ENCODE peak calls at places on chromosome 19, in eight cellular contexts. Q is pancreas, V is uterus, Z is fibroblast of lung, O is GM12865, I is astrocyte, X is tibial artery, K is psoas muscle. U is an unnamed sample.

GRCh38 chr19:39325778-39326680 is 5.4 kb upstream of the LRFN1 start:
- DNase-seq in Q (no peak), V (no peak), Z (no peak), O (no peak), I (no peak), X (peak), K (no peak), U (peak)

GRCh38 chr19:4909897-4910593 is 744 bp downstream of the UHRF1 start:
- DNase-seq in Q (peak), V (peak), Z (peak), O (peak), I (peak), X (peak), K (peak), U (peak)

GRCh38 chr19:16316506-16316882 is 8.1 kb upstream of the KLF2 start:
- DNase-seq in Q (no peak), V (no peak), Z (no peak), O (no peak), I (no peak), X (no peak), K (no peak), U (no peak)

GRCh38 chr19:13207237-13208130 is 57.3 kb downstream of the IER2 start:
- DNase-seq in Q (no peak), V (peak), Z (no peak), O (peak), I (no peak), X (no peak), K (peak), U (peak)

GRCh38 chr19:2294377-2295335 is 12.7 kb upstream of the PEAK3 start:
- DNase-seq in Q (no peak), V (peak), Z (peak), O (no peak), I (peak), X (peak), K (no peak), U (peak)

GRCh38 chr19:12994701-12995595 is at the start of gene NFIX:
- DNase-seq in Q (peak), V (peak), Z (peak), O (peak), I (no peak), X (peak), K (peak), U (no peak)

GRCh38 chr19:55528030-55528801 is 8.7 kb downstream of the SBK2 start:
- DNase-seq in Q (no peak), V (no peak), Z (no peak), O (no peak), I (no peak), X (no peak), K (no peak), U (no peak)

GRCh38 chr19:33473644-33474305 is 47.8 kb downstream of the PEPD start:
- DNase-seq in Q (peak), V (no peak), Z (peak), O (no peak), I (peak), X (peak), K (no peak), U (peak)

GRCh38 chr19:6045108-6045507 is 65.2 kb downstream of the RFX2 start:
- DNase-seq in Q (no peak), V (peak), Z (no peak), O (no peak), I (no peak), X (peak), K (no peak), U (no peak)

GRCh38 chr19:38701455-38702063 is 42.7 kb downstream of the CAPN12 start:
- DNase-seq in Q (no peak), V (no peak), Z (peak), O (no peak), I (no peak), X (peak), K (no peak), U (no peak)

GRCh38 chr19:43639507-43640423 is at the start of gene CADM4:
- DNase-seq in Q (peak), V (peak), Z (no peak), O (no peak), I (no peak), X (no peak), K (peak), U (no peak)

GRCh38 chr19:47067215-47067847 is 18.9 kb upstream of the TMEM160 start:
- DNase-seq in Q (peak), V (no peak), Z (no peak), O (no peak), I (no peak), X (no peak), K (no peak), U (no peak)

GRCh38 chr19:6060600-6061391 is 49.5 kb downstream of the RFX2 start:
- DNase-seq in Q (no peak), V (peak), Z (peak), O (no peak), I (peak), X (peak), K (peak), U (peak)

GRCh38 chr19:20928371-20928770 is 5.3 kb downstream of the ZNF85 start:
- DNase-seq in Q (no peak), V (no peak), Z (peak), O (no peak), I (peak), X (no peak), K (no peak), U (peak)

GRCh38 chr19:16067205-16067938 is 8.9 kb upstream of the TPM4 start:
- DNase-seq in Q (no peak), V (peak), Z (peak), O (no peak), I (peak), X (peak), K (peak), U (peak)

GRCh38 chr19:15640294-15640903 is at the start of gene CYP4F3:
- DNase-seq in Q (peak), V (peak), Z (no peak), O (no peak), I (no peak), X (no peak), K (peak), U (no peak)

GRCh38 chr19:10299545-10300458 is 9.8 kb downstream of the ZGLP1 start:
- DNase-seq in Q (no peak), V (no peak), Z (no peak), O (no peak), I (no peak), X (no peak), K (no peak), U (no peak)

GRCh38 chr19:14957464-14957863 is 16.2 kb downstream of the OR7C2 start:
- DNase-seq in Q (no peak), V (no peak), Z (no peak), O (no peak), I (no peak), X (no peak), K (no peak), U (no peak)

GRCh38 chr19:17659996-17660395 is 28.2 kb downstream of the UNC13A start:
- DNase-seq in Q (peak), V (no peak), Z (no peak), O (no peak), I (no peak), X (no peak), K (no peak), U (no peak)

GRCh38 chr19:56720281-56720680 is 48.7 kb upstream of the ZNF835 start:
- DNase-seq in Q (no peak), V (peak), Z (no peak), O (no peak), I (no peak), X (no peak), K (peak), U (no peak)

DNA sequence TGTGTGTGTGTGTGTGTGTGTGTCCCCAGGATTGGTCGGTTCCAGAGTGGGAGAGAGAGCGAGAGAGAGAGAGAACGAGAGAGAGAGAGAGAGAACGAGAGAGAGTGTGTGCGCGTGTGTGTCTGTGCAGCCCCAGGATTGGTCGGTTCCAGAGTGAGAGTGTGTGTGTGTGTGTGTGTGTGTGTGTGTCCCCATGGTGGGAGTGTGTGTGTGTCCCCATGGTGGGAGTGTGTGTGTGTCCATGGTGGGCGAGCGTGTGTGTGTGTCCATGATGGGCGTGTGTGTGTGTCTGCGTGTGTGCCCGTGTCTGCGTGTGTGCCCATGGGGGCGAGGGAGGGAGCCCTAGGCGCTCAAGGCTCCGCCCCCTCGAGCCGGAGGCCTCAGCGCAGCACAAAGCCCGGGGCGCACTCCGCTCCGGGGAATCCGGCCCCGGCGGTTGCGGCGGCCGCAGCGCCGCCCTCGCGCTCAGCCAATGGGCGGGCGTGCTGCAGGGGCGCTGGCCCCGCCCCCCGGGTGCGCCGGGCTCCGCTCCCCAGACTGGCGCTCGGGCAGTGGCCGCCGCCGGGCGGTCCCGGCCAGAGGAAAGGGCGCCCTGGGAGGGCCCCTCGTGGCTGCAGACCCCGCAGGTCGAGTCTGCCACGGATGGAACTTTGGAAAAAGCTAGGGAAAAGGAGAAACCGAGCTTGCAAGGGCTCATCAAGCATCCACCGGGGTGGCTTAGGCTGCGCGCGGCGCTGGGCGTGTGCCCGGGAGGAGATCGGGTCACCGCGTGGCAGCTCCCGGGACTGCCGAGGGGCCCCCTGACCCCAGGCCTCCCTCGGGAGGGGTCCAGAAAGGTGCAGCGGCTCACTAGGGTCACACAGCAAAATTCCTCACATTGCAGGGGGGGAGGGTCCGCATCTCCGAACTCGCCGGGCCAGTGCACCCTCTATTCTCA is 96.2 kb downstream of the INSR start:
- DNase-seq in Q (peak), V (peak), Z (peak), O (peak), I (peak), X (peak), K (peak), U (peak)
- TF ChIP-seq CTCF in Q (peak), V (no peak), Z (no peak), O (peak), I (no peak), X (peak), K (peak), U (no peak)

GRCh38 chr19:3342246-3342645 is 24.1 kb upstream of the NFIC start:
- DNase-seq in Q (no peak), V (no peak), Z (no peak), O (no peak), I (no peak), X (no peak), K (no peak), U (no peak)

GRCh38 chr19:3344608-3345598 is 21.5 kb upstream of the NFIC start:
- DNase-seq in Q (no peak), V (peak), Z (no peak), O (no peak), I (no peak), X (no peak), K (no peak), U (no peak)

GRCh38 chr19:3346677-3347353 is 19.6 kb upstream of the NFIC start:
- DNase-seq in Q (peak), V (peak), Z (peak), O (no peak), I (no peak), X (peak), K (peak), U (peak)

GRCh38 chr19:3345850-3346460 is 20.4 kb upstream of the NFIC start:
- DNase-seq in Q (no peak), V (peak), Z (no peak), O (no peak), I (no peak), X (no peak), K (no peak), U (no peak)

DNA sequence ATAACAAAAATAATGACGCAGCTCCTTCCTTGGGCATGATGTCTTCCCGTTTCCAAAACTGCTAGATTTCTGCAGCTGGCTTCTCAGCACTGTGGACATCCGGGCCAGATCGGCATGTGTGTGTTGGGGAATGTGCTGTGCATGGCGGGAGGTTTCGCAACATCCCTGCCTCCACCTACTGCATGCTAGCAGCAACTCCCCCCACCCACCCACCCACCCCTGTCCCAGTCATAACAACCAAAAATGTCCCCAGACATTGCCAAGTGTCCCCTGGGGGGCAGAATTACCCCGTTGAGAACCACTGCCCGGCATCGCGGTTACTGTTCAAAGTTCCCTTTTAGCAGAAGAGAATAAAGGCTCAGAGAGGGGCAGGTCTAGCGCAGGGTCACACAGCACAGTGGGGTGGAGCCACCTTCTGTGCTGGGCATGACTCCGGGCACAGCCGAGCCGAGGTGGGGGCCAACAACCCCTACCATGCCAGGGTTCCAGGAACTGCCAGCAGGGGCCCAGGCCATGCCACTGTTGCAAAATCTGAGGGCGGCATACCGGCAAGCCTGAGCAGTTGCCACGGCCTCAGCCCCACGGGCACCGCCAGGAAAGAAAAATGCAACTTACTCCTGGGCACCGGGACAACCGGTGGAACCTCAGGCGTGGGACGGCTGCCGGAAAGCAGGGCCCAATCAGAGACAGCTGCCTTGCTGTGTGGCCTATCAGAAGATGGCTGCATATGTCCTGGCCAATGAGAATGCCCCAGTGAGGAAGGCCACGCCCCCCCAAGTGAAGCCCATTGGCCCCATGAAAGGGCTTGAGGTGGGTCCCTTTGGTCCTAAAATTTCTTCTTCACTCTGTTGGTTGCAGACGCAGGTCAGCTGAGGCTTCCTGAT is 22.5 kb upstream of the NFIC start:
- DNase-seq in Q (peak), V (peak), Z (peak), O (peak), I (peak), X (peak), K (peak), U (peak)
- H3K4me3 ChIP-seq in Q (no peak), V (peak), Z (no peak), O (peak), I (peak), X (peak), K (peak), U (peak)

GRCh38 chr19:29596885-29597525 is 9.1 kb upstream of the POP4 start:
- DNase-seq in Q (no peak), V (no peak), Z (no peak), O (no peak), I (peak), X (no peak), K (no peak), U (peak)
- TF ChIP-seq CTCF in Q (no peak), V (no peak), Z (no peak), O (peak), I (peak), X (no peak), K (no peak), U (peak)

DNA sequence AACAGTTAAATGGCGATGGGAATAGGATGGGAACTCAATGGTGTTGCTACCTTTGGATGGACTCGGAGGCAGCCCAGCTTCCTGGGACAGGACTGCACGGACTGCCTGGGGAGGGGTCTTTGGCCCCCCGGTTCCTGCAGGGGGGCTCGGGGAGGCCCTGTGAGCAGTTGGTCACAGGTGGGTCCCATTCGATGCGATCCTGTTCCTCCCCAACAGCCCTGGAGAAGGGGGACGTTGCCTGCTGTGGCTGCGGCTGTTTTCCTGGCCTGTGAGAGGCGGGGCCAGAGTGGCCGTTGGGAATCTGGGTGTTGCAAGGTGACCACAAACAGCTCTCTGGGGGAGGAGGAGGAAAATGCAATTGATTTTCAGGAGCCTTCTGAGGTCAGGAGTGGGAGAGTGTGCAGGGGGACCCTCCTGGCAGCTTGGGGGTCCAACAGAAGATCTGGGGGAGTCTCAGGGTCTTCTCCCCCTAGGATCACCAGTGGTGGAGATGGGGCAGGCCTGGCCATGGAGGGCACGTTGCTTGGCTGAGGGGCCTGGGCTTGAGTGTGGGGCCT is 1.9 kb upstream of the PLPPR3 start:
- DNase-seq in Q (no peak), V (no peak), Z (no peak), O (no peak), I (no peak), X (no peak), K (no peak), U (no peak)
- H3K4me3 ChIP-seq in Q (no peak), V (no peak), Z (no peak), O (no peak), I (no peak), X (no peak), K (no peak), U (no peak)

GRCh38 chr19:8451377-8451776 is 6.6 kb downstream of the HNRNPM start:
- DNase-seq in Q (no peak), V (no peak), Z (no peak), O (no peak), I (no peak), X (no peak), K (no peak), U (no peak)

GRCh38 chr19:8452446-8453123 is 7.8 kb downstream of the HNRNPM start:
- DNase-seq in Q (no peak), V (no peak), Z (no peak), O (no peak), I (no peak), X (no peak), K (no peak), U (no peak)

GRCh38 chr19:8453616-8454015 is 8.8 kb downstream of the HNRNPM start:
- DNase-seq in Q (no peak), V (no peak), Z (no peak), O (no peak), I (no peak), X (no peak), K (no peak), U (no peak)

GRCh38 chr19:8449830-8450229 is 5.1 kb downstream of the HNRNPM start:
- DNase-seq in Q (no peak), V (no peak), Z (no peak), O (peak), I (no peak), X (no peak), K (no peak), U (no peak)

GRCh38 chr19:8451885-8452284 is 7.1 kb downstream of the HNRNPM start:
- DNase-seq in Q (no peak), V (no peak), Z (peak), O (no peak), I (peak), X (no peak), K (no peak), U (peak)
- TF ChIP-seq CTCF in Q (no peak), V (no peak), Z (no peak), O (no peak), I (no peak), X (no peak), K (no peak), U (no peak)

GRCh38 chr19:50419580-50420035 is 870 bp downstream of the SPIB start:
- DNase-seq in Q (peak), V (no peak), Z (no peak), O (peak), I (no peak), X (no peak), K (no peak), U (no peak)
- H3K4me3 ChIP-seq in Q (no peak), V (no peak), Z (no peak), O (peak), I (no peak), X (no peak), K (no peak), U (no peak)

GRCh38 chr19:35557539-35558399 is 5.7 kb downstream of the ATP4A start:
- DNase-seq in Q (peak), V (peak), Z (peak), O (peak), I (peak), X (no peak), K (peak), U (peak)
- TF ChIP-seq CTCF in Q (no peak), V (no peak), Z (no peak), O (no peak), I (no peak), X (no peak), K (no peak), U (no peak)